ENCODE peak calls at places on chromosome 3, in ten cellular contexts. I is activated CD8-positive, alpha-beta memory T cell treated with anti-CD3 and anti-CD28 coated beads, Interleukin-2, amount 50 U/mL, for 48 hours; U is AML-193; G is NCI-H1092 treated with DMSO at 0.1 percent for 48 hours; M is NAMALWA; A is stimulated activated CD4-positive, alpha-beta T cell treated with anti-CD3 and anti-CD28 coated beads, Interleukin-12 subunit alpha, Interleukin-12 subunit beta, amount 100 ng/mL, for 48 hours; F is CD4-positive, alpha-beta memory T cell; B is heart right ventricle; S is GM23338; Z is iPS-NIHi11. C is an unnamed sample.

GRCh38 chr3:64108281-64108680 is 85.0 kb upstream of the PSMD6 start:
- DNase-seq in M (no peak), A (no peak), F (peak), Z (no peak), U (no peak), I (no peak), B (no peak), S (no peak), G (no peak), C (no peak)

GRCh38 chr3:157327018-157327417 is 109.6 kb upstream of the PTX3 start:
- DNase-seq in U (no peak), A (no peak), S (no peak), F (no peak), G (no peak), I (no peak), B (no peak), Z (no peak), M (no peak), C (no peak)

GRCh38 chr3:5162102-5162501 is 25.4 kb upstream of the EDEM1 start:
- DNase-seq in M (no peak), S (no peak), B (no peak), Z (no peak), F (no peak), G (no peak), I (no peak), U (no peak), A (no peak), C (no peak)

GRCh38 chr3:99577160-99577559 is 61.2 kb upstream of the COL8A1 start:
- DNase-seq in F (no peak), M (no peak), A (no peak), G (no peak), Z (no peak), U (no peak), S (no peak), I (no peak), B (no peak), C (no peak)

GRCh38 chr3:78887029-78887428 is 880.8 kb downstream of the ROBO1 start:
- DNase-seq in U (no peak), I (no peak), G (no peak), S (no peak), Z (no peak), B (no peak), F (no peak), A (no peak), M (no peak), C (no peak)

GRCh38 chr3:157794771-157795170 is 291.6 kb upstream of the VEPH1 start:
- DNase-seq in F (no peak), Z (no peak), A (no peak), B (no peak), S (no peak), M (no peak), G (no peak), I (no peak), U (no peak), C (no peak)

GRCh38 chr3:177237206-177237605 is 39.9 kb upstream of the TBL1XR1 start:
- DNase-seq in F (no peak), M (no peak), B (no peak), U (no peak), G (no peak), I (no peak), A (no peak), S (no peak), Z (no peak), C (no peak)

GRCh38 chr3:10927551-10927950 is 65.0 kb upstream of the SLC6A1 start:
- DNase-seq in A (no peak), F (no peak), M (no peak), Z (no peak), S (no peak), U (no peak), G (no peak), I (no peak), B (no peak), C (no peak)

GRCh38 chr3:70857926-70858325 is 545.5 kb upstream of the MDFIC2 start:
- DNase-seq in S (no peak), U (no peak), G (no peak), M (no peak), B (no peak), Z (no peak), A (no peak), I (no peak), F (no peak), C (no peak)

GRCh38 chr3:22720596-22720995 is 482.5 kb upstream of the UBE2E2 start:
- DNase-seq in B (no peak), A (no peak), M (no peak), Z (no peak), F (no peak), S (no peak), U (no peak), G (no peak), I (no peak), C (no peak)

C was measured in uterus.